ENCODE peak calls at places on chromosomes 7 and 10, in eight cellular contexts. X is NCI-H1436 treated with DMSO at 0.1 percent for 48 hours; P is stimulated activated CD4-positive, alpha-beta T cell treated with anti-CD3 and anti-CD28 coated beads, Interleukin-4, amount 100 ng/mL, for 48 hours; S is skeletal muscle cell; U is activated CD8-positive, alpha-beta T cell treated with anti-CD3 and anti-CD28 coated beads, Interleukin-2, amount 10 ng/mL, durations not matched to agents 7 days and 5 days; K is WERI-Rb-1; Q is ureter; A is left ventricle myocardium superior. Y is an unnamed sample.

GRCh38 chr7:42380411-42380810 is 143.4 kb upstream of the GLI3 start:
- DNase-seq in X (no peak), P (no peak), S (no peak), U (no peak), K (no peak), Q (no peak), A (no peak), Y (no peak)

GRCh38 chr10:15313844-15314243 is 57.2 kb downstream of the FAM171A1 start:
- DNase-seq in X (no peak), P (no peak), S (no peak), U (no peak), K (no peak), Q (no peak), A (peak), Y (no peak)

GRCh38 chr7:153397906-153398305 is 638.4 kb downstream of the ACTR3B start:
- DNase-seq in X (no peak), P (no peak), S (no peak), U (no peak), K (no peak), Q (no peak), A (no peak), Y (no peak)

GRCh38 chr10:6722616-6723004 is 142.5 kb upstream of the PRKCQ start:
- DNase-seq in X (no peak), P (no peak), S (no peak), U (no peak), K (no peak), Q (no peak), A (no peak), Y (no peak)

GRCh38 chr7:26646666-26647065 is 217.7 kb downstream of the SKAP2 start:
- DNase-seq in X (no peak), P (no peak), S (no peak), U (no peak), K (no peak), Q (no peak), A (no peak), Y (no peak)

GRCh38 chr10:71618176-71618575 is 101.4 kb downstream of the C10orf105 start:
- DNase-seq in X (no peak), P (no peak), S (no peak), U (no peak), K (no peak), Q (no peak), A (no peak), Y (no peak)

GRCh38 chr7:91759205-91759863 is 121.2 kb downstream of the MTERF1 start:
- DNase-seq in X (no peak), P (no peak), S (peak), U (no peak), K (no peak), Q (peak), A (no peak), Y (no peak)

GRCh38 chr10:132421377-132422168 is 24.6 kb downstream of the PWWP2B start:
- DNase-seq in X (no peak), P (no peak), S (no peak), U (peak), K (peak), Q (peak), A (peak), Y (peak)

GRCh38 chr7:101554584-101555268 is 74.4 kb downstream of the MYL10 start:
- DNase-seq in X (no peak), P (no peak), S (no peak), U (no peak), K (no peak), Q (peak), A (no peak), Y (no peak)

GRCh38 chr10:80070068-80070467 is 8.4 kb upstream of the TMEM254 start:
- DNase-seq in X (no peak), P (no peak), S (no peak), U (no peak), K (no peak), Q (no peak), A (no peak), Y (no peak)

GRCh38 chr7:7876419-7876818 is 92.2 kb upstream of the GLCCI1 start:
- DNase-seq in X (no peak), P (no peak), S (no peak), U (no peak), K (no peak), Q (no peak), A (no peak), Y (no peak)

GRCh38 chr7:285731-286130 is 4.2 kb upstream of the FOXL3 start:
- DNase-seq in X (no peak), P (no peak), S (no peak), U (no peak), K (peak), Q (no peak), A (no peak), Y (no peak)

GRCh38 chr7:155457544-155458316 is at the start of gene EN2:
- DNase-seq in X (no peak), P (no peak), S (no peak), U (no peak), K (peak), Q (no peak), A (peak), Y (no peak)

GRCh38 chr10:1043532-1043995 is 5.4 kb downstream of the IDI1 start:
- DNase-seq in X (no peak), P (no peak), S (no peak), U (peak), K (no peak), Q (no peak), A (no peak), Y (peak)

GRCh38 chr7:95421847-95422444 is 12.9 kb downstream of the PON2 start:
- DNase-seq in X (no peak), P (no peak), S (no peak), U (no peak), K (no peak), Q (no peak), A (no peak), Y (no peak)

GRCh38 chr7:151999337-152000090 is 26.0 kb upstream of the GALNT11 start:
- DNase-seq in X (no peak), P (no peak), S (no peak), U (no peak), K (no peak), Q (no peak), A (no peak), Y (no peak)

GRCh38 chr10:113960617-113961260 is 82.9 kb upstream of the ADRB1 start:
- DNase-seq in X (no peak), P (no peak), S (no peak), U (peak), K (no peak), Q (peak), A (no peak), Y (no peak)

GRCh38 chr10:32155075-32155516 is 98.9 kb upstream of the KIF5B start:
- DNase-seq in X (no peak), P (no peak), S (no peak), U (no peak), K (no peak), Q (no peak), A (no peak), Y (no peak)

GRCh38 chr7:28858206-28858605 is 99.9 kb downstream of the TRIL start:
- DNase-seq in X (no peak), P (no peak), S (peak), U (no peak), K (no peak), Q (no peak), A (no peak), Y (no peak)

GRCh38 chr10:127966875-127967274 is 60.0 kb downstream of the PTPRE start:
- DNase-seq in X (no peak), P (no peak), S (no peak), U (no peak), K (no peak), Q (no peak), A (no peak), Y (no peak)

GRCh38 chr7:400901-401485 is 111.0 kb downstream of the FOXL3 start:
- DNase-seq in X (no peak), P (no peak), S (no peak), U (no peak), K (no peak), Q (no peak), A (no peak), Y (no peak)

GRCh38 chr7:83824214-83824613 is 175.3 kb upstream of the SEMA3E start:
- DNase-seq in X (no peak), P (no peak), S (no peak), U (no peak), K (no peak), Q (no peak), A (no peak), Y (no peak)

GRCh38 chr7:3112499-3113134 is 69.0 kb upstream of the CARD11 start:
- DNase-seq in X (no peak), P (no peak), S (no peak), U (peak), K (no peak), Q (no peak), A (no peak), Y (no peak)

GRCh38 chr10:60048146-60048545 is 141.8 kb upstream of the CCDC6 start:
- DNase-seq in X (no peak), P (no peak), S (no peak), U (no peak), K (peak), Q (no peak), A (no peak), Y (no peak)

GRCh38 chr7:158116235-158116634 is 471.4 kb downstream of the PTPRN2 start:
- DNase-seq in X (no peak), P (no peak), S (no peak), U (no peak), K (no peak), Q (no peak), A (no peak), Y (no peak)

GRCh38 chr10:63700935-63701263 is 179.7 kb downstream of the REEP3 start:
- DNase-seq in X (no peak), P (no peak), S (no peak), U (no peak), K (no peak), Q (no peak), A (no peak), Y (no peak)

GRCh38 chr7:158583143-158583542 is 4.5 kb downstream of the PTPRN2 start:
- DNase-seq in X (no peak), P (no peak), S (no peak), U (no peak), K (no peak), Q (no peak), A (no peak), Y (no peak)

GRCh38 chr7:81161459-81162075 is 242.7 kb upstream of the SEMA3C start:
- DNase-seq in X (peak), P (no peak), S (peak), U (no peak), K (no peak), Q (no peak), A (no peak), Y (no peak)

GRCh38 chr10:98295907-98296306 is 27.9 kb upstream of the LOXL4 start:
- DNase-seq in X (no peak), P (no peak), S (no peak), U (no peak), K (peak), Q (no peak), A (no peak), Y (no peak)

GRCh38 chr7:43205171-43205795 is 92.8 kb downstream of the HECW1 start:
- DNase-seq in X (no peak), P (no peak), S (no peak), U (no peak), K (no peak), Q (no peak), A (no peak), Y (no peak)

GRCh38 chr10:110488944-110489343 is 8.8 kb upstream of the DUSP5 start:
- DNase-seq in X (no peak), P (no peak), S (no peak), U (no peak), K (no peak), Q (no peak), A (no peak), Y (no peak)

GRCh38 chr7:128697301-128697905 is 25.3 kb downstream of the GARIN1A start:
- DNase-seq in X (no peak), P (peak), S (peak), U (peak), K (no peak), Q (peak), A (peak), Y (no peak)